ENCODE peak calls at places on chromosomes 1 and 21, in seven cellular contexts. X, P, E, B, H, F and U are unnamed samples.

GRCh38 chr1:189983156-189983555 is 494.5 kb downstream of the BRINP3 start:
- DNase-seq in P (no peak), H (no peak), X (no peak), F (no peak), B (no peak), E (no peak), U (no peak)

GRCh38 chr1:21821385-21822019 is 9.4 kb downstream of the LDLRAD2 start:
- DNase-seq in X (no peak), E (no peak), H (no peak), F (no peak), B (no peak), P (no peak), U (no peak)

GRCh38 chr1:235326719-235327558 is 1.0 kb downstream of the ARID4B start:
- DNase-seq in X (peak), B (peak), E (peak), F (peak), H (peak), P (peak), U (peak)

GRCh38 chr1:204065174-204065985 is 7.5 kb upstream of the SOX13 start:
- DNase-seq in B (no peak), H (no peak), F (no peak), P (peak), X (no peak), E (peak), U (peak)

GRCh38 chr1:248590055-248590454 is 7.4 kb downstream of the OR2T10 start:
- DNase-seq in P (no peak), F (no peak), X (no peak), E (no peak), B (no peak), H (no peak), U (no peak)

GRCh38 chr1:50681931-50682330 is 258.7 kb upstream of the DMRTA2 start:
- DNase-seq in B (no peak), F (no peak), H (no peak), P (no peak), E (no peak), X (no peak), U (no peak)

GRCh38 chr1:111553199-111553598 is 49.8 kb upstream of the ADORA3 start:
- DNase-seq in H (no peak), X (no peak), P (peak), E (no peak), F (no peak), B (no peak), U (no peak)

GRCh38 chr1:214228976-214229375 is 52.0 kb upstream of the SMYD2 start:
- DNase-seq in P (no peak), H (no peak), B (no peak), E (no peak), F (no peak), X (no peak), U (no peak)

GRCh38 chr1:79899914-79900313 is 893.4 kb upstream of the ADGRL4 start:
- DNase-seq in X (no peak), E (no peak), H (no peak), B (no peak), P (peak), F (no peak), U (no peak)

GRCh38 chr1:204723131-204723787 is 37.7 kb upstream of the LRRN2 start:
- DNase-seq in X (no peak), H (no peak), B (no peak), P (no peak), E (no peak), F (no peak), U (no peak)

GRCh38 chr1:172661107-172661506 is 2.2 kb downstream of the FASLG start:
- DNase-seq in X (no peak), F (no peak), E (no peak), H (no peak), B (no peak), P (no peak), U (no peak)

GRCh38 chr1:246971322-246971721 is 36.5 kb downstream of the ZNF695 start:
- DNase-seq in P (no peak), X (peak), H (no peak), B (no peak), F (peak), E (peak), U (no peak)

GRCh38 chr1:203906932-203907331 is 45.5 kb downstream of the SNRPE start:
- DNase-seq in P (peak), H (no peak), X (no peak), E (no peak), F (no peak), B (no peak), U (peak)

GRCh38 chr1:147083919-147084272 is 88.4 kb downstream of the PRKAB2 start:
- DNase-seq in E (peak), H (no peak), B (no peak), P (no peak), F (no peak), X (no peak), U (no peak)

GRCh38 chr1:199574949-199575348 is 452.6 kb upstream of the NR5A2 start:
- DNase-seq in F (no peak), P (no peak), B (no peak), X (no peak), H (no peak), E (no peak), U (no peak)

GRCh38 chr1:216710042-216710441 is 13.2 kb downstream of the ESRRG start:
- DNase-seq in E (no peak), P (no peak), H (no peak), F (no peak), B (no peak), X (no peak), U (no peak)

GRCh38 chr1:198635964-198636363 is 2.9 kb upstream of the PTPRC start:
- DNase-seq in E (no peak), F (no peak), B (no peak), H (no peak), P (no peak), X (no peak), U (no peak)

GRCh38 chr1:167984886-167985489 is 48.1 kb upstream of the MPC2 start:
- DNase-seq in H (no peak), B (no peak), P (no peak), F (no peak), E (no peak), X (no peak), U (no peak)

GRCh38 chr21:27035791-27036190 is 68.9 kb upstream of the ADAMTS5 start:
- DNase-seq in F (no peak), P (no peak), H (no peak), E (no peak), X (no peak), B (no peak), U (no peak)

GRCh38 chr1:5994713-5995621 is 2.7 kb upstream of the NPHP4 start:
- DNase-seq in P (no peak), B (no peak), H (peak), E (no peak), X (no peak), F (no peak), U (no peak)

GRCh38 chr1:159828916-159829634 is 2.4 kb downstream of the SLAMF8 start:
- DNase-seq in H (peak), X (peak), F (peak), E (peak), P (no peak), B (no peak), U (peak)

GRCh38 chr1:220817907-220818306 is 31.2 kb downstream of the MTARC1 start:
- DNase-seq in E (no peak), B (no peak), F (no peak), P (no peak), H (no peak), X (no peak), U (no peak)

GRCh38 chr1:64133036-64133435 is 70.4 kb upstream of the UBE2U start:
- DNase-seq in P (peak), E (no peak), H (no peak), B (no peak), F (no peak), X (no peak), U (no peak)

GRCh38 chr1:172717722-172718455 is 59.0 kb downstream of the FASLG start:
- DNase-seq in H (no peak), E (no peak), X (no peak), F (no peak), P (no peak), B (no peak), U (peak)

GRCh38 chr21:41547111-41547510 is 39.2 kb upstream of the TMPRSS2 start:
- DNase-seq in P (no peak), E (no peak), X (no peak), F (no peak), H (no peak), B (no peak), U (no peak)

GRCh38 chr1:179178965-179179364 is 50.5 kb downstream of the ABL2 start:
- DNase-seq in B (no peak), P (peak), E (no peak), H (no peak), X (no peak), F (no peak), U (no peak)

GRCh38 chr1:67735806-67736627 is 51.0 kb downstream of the GADD45A start:
- DNase-seq in P (peak), B (no peak), F (peak), E (no peak), X (peak), H (peak), U (peak)

GRCh38 chr1:53328490-53329182 is 766 bp upstream of the LRP8 start:
- DNase-seq in X (peak), F (peak), P (no peak), E (peak), B (no peak), H (no peak), U (no peak)

GRCh38 chr21:16419188-16419874 is 689.5 kb downstream of the USP25 start:
- DNase-seq in P (no peak), E (no peak), F (peak), H (no peak), X (peak), B (no peak), U (no peak)

GRCh38 chr1:223765036-223765718 is 52.8 kb downstream of the CAPN2 start:
- DNase-seq in H (no peak), P (no peak), X (peak), B (no peak), E (no peak), F (no peak), U (peak)

GRCh38 chr21:35178812-35179211 is 129.7 kb upstream of the RUNX1 start:
- DNase-seq in X (no peak), P (peak), H (no peak), F (no peak), B (no peak), E (no peak), U (no peak)

GRCh38 chr1:42747125-42747524 is 7.1 kb upstream of the CLDN19 start:
- DNase-seq in B (peak), X (no peak), F (no peak), H (peak), E (peak), P (no peak), U (peak)

GRCh38 chr1:178644308-178645120 is 80.5 kb upstream of the RALGPS2 start:
- DNase-seq in F (no peak), P (no peak), B (no peak), H (no peak), E (no peak), X (no peak), U (peak)

GRCh38 chr1:243831463-243831862 is 18.6 kb downstream of the AKT3 start:
- DNase-seq in E (no peak), P (no peak), H (no peak), B (no peak), F (no peak), X (no peak), U (no peak)

DNA sequence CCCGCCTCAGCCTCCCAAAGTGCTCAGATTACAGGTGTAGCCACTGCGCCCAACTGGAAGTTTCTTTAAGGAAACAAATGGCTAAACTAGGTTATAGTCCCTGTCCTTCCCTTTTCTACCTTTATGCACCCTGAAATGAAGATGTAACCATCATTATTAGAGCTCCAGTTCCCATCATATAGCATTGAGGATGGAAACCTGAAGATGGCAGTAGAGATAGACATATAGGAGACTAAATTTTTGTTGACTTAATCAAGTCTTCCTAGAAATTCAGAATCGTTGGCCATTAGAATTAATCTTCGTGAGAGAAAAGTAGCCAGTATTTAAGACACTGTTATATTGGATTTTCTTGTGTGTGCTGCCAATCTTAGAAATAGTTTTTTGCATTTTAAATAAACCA is 1016.3 kb upstream of the NCAM2 start:
- DNase-seq in H (no peak), E (no peak), B (no peak), P (peak), X (no peak), F (no peak), U (no peak)
- TF ChIP-seq CTCF in H (no peak), E (no peak), B (no peak), P (no peak), X (no peak), F (no peak), U (no peak)

DNA sequence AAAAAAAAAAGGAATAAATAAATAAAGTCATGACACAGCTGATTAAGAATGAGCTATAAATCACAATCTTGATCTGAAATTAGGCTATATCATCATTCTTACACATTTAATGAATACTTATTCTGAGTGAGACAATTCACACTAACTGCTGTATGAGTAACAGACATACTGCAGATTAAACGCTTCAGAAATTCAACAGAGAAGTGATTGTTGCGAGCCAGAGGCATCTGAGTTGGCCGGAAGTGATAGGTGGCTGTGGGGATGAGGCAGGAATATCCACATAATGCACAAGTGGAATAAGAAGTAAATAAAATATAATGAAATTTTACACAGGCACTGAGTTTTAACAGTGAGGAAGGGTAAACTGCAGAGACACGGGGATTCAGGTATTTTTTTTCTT is 142.4 kb downstream of the APP start:
- DNase-seq in F (no peak), P (no peak), H (no peak), E (no peak), B (no peak), X (no peak), U (no peak)
- TF ChIP-seq CTCF in F (no peak), P (no peak), H (no peak), E (no peak), B (no peak), X (no peak), U (no peak)

DNA sequence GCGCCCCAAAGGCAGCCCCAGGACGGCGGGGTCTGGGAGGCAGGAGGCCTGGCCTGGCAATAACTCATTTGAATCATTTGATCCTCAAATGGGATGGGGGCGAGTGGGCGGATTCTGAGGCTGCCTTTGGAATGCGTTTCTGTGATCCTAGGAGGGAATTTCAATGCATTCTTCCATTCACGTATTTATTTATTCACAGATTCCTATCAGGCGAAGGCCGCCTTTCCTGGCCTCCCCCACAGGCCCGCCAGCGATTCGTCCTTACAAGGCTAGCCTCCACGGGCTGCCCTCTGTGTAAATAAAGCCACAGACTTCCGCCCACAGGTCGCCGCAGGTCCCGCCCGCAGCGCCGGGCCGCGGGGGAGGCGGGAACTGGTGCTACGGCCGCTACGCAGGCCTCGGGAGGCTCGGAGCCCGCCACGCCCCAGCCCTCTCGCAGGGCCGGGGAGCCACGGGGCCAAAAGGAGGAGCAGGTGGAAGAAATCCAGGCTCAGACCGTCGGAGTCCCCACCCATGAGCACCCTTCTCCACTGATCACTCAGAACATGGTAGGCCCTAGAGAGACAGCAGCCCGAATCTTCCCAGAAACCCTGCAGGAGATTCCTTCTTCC is 31.3 kb upstream of the JUN start:
- DNase-seq in P (peak), X (peak), H (peak), F (peak), B (peak), E (peak), U (peak)
- TF ChIP-seq CTCF in P (no peak), X (no peak), H (no peak), F (no peak), B (no peak), E (no peak), U (no peak)

DNA sequence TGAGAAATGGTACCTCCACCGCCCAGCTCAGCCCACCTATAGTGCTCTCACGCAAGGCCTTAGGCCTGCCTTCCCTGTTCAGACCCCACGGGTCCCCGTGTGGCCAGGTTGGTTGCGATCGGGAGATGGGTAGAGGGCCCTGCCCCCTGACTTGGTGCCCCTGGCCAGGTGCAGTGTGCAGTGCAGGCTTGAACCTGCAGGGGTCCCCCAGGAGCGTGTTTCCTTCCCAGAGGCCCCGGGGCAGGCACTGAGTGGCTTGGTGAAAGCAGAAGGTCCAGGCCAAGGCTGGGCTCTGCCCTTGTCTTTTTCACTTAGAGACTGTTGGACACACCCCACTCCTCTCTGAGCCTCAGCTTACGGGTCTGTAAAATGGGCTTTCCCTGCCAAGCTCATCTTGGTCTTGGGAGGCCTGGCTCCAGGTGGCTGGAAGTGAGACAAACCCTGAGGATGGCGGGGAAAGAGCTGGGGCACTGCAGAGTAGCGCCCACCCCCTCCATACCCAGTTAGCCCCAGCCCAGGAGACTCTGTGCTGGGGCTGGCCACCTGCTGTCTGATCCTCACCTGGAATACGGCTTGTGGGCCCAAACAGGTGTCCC is 9.3 kb upstream of the HES5 start:
- DNase-seq in E (peak), P (no peak), F (no peak), X (no peak), H (no peak), B (no peak), U (peak)
- TF ChIP-seq CTCF in E (peak), P (no peak), F (no peak), X (no peak), H (peak), B (peak), U (no peak)

GRCh38 chr1:56666112-56666608 is 21.0 kb downstream of the PRKAA2 start:
- DNase-seq in F (no peak), P (no peak), H (no peak), B (no peak), X (no peak), E (no peak), U (no peak)
- TF ChIP-seq CTCF in F (no peak), P (no peak), H (no peak), B (no peak), X (no peak), E (no peak), U (no peak)

DNA sequence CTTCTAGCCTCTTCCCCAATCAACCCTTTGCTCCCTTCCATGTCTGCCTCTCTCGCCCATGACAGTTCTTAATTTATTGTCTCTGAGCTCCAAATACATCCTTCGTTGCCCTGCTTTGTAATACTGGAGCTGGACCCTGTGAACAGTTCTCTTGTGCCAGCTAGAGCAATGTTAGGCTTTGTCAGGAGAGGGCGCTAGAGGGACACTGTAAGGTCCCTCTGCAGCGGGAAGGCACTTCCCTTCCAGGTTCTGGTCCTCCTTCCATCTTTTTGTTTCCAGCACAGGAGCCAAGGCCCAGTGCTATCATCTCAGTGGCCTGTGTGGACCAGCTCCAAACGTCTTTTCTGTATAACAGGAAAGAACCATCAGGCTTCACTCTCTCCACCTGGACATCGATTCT is 95.9 kb downstream of the PTPRU start:
- DNase-seq in E (peak), H (no peak), F (no peak), P (no peak), B (no peak), X (no peak), U (peak)
- TF ChIP-seq CTCF in E (peak), H (peak), F (no peak), P (peak), B (peak), X (no peak), U (peak)

DNA sequence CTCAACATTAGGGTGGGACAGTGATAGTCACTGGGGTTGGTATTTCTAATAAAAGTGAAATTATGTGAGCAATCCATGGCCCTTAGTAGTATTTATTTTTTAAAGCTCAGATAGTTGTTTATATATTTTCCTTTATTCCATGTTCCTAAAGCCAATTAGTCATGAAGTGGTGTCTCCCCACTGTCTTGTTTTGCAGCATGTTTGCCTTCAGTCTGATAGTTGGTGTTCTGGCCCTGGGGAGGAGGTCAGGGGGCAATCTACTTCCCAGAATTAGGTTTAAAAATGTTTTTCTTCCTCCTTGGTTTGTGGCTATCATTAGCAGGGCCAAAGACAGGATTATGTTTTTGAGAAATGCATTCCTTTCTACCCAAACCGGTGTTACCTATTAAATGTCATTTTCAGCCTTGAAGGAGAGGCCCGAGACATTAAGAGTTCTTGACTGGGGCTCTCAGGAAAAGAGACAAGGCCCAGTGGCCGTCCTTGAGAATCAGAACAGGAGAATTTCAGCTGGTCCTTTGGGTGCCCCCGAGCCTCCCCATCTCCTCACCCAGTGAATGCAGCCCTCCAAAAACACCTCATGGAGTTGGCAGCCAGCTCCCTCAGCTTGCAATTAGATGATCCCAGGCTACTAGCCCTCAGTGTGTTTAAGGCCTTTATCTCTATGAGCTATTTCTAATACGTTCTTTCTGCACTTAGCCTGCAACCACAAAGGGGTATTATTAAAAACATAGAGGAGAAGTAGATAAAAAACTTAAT is 71.2 kb upstream of the NGF start:
- DNase-seq in H (no peak), B (no peak), F (no peak), E (no peak), P (no peak), X (no peak), U (no peak)
- TF ChIP-seq CTCF in H (no peak), B (no peak), F (no peak), E (no peak), P (no peak), X (no peak), U (no peak)

GRCh38 chr1:8016244-8017241 is 9.6 kb downstream of the ERRFI1 start:
- DNase-seq in P (no peak), X (no peak), B (no peak), F (no peak), E (no peak), H (no peak), U (no peak)
- TF ChIP-seq CTCF in P (peak), X (no peak), B (no peak), F (no peak), E (no peak), H (no peak), U (no peak)